ENCODE peak calls at places on chromosome 14, in nine cellular contexts. One of them, this sample, is unnamed.

GRCh38 chr14:24461336-24461735 is 18.8 kb upstream of the SDR39U1 start:
- DNase-seq in stromal cell of bone marrow: no peak
- DNase-seq in body of pancreas: no peak
- DNase-seq in stimulated activated CD4-positive, alpha-beta T cell treated with anti-CD3 and anti-CD28 coated beads, Interleukin-1b, Interleukin-23, amount 100 ng/mL, for 4 hours: no peak
- DNase-seq in choroid plexus epithelial cell: no peak
- DNase-seq in progenitor cell of endocrine pancreas: no peak
- DNase-seq in activated CD4-positive, alpha-beta T cell treated with anti-CD3 and anti-CD28 coated beads, Interleukin-2, amount 50 U/mL, for 4 hours: no peak
- DNase-seq in H9: no peak
- DNase-seq in substantia nigra: no peak
- DNase-seq in this sample: no peak

GRCh38 chr14:55333785-55334485 is 62.7 kb downstream of the FBXO34 start:
- DNase-seq in stromal cell of bone marrow: no peak
- DNase-seq in body of pancreas: no peak
- DNase-seq in stimulated activated CD4-positive, alpha-beta T cell treated with anti-CD3 and anti-CD28 coated beads, Interleukin-1b, Interleukin-23, amount 100 ng/mL, for 4 hours: no peak
- DNase-seq in choroid plexus epithelial cell: peak
- DNase-seq in progenitor cell of endocrine pancreas: no peak
- DNase-seq in activated CD4-positive, alpha-beta T cell treated with anti-CD3 and anti-CD28 coated beads, Interleukin-2, amount 50 U/mL, for 4 hours: no peak
- DNase-seq in H9: no peak
- DNase-seq in substantia nigra: no peak
- DNase-seq in this sample: no peak

GRCh38 chr14:32453857-32454810 is 125.0 kb downstream of the AKAP6 start:
- DNase-seq in stromal cell of bone marrow: no peak
- DNase-seq in body of pancreas: no peak
- DNase-seq in stimulated activated CD4-positive, alpha-beta T cell treated with anti-CD3 and anti-CD28 coated beads, Interleukin-1b, Interleukin-23, amount 100 ng/mL, for 4 hours: no peak
- DNase-seq in choroid plexus epithelial cell: peak
- DNase-seq in progenitor cell of endocrine pancreas: no peak
- DNase-seq in activated CD4-positive, alpha-beta T cell treated with anti-CD3 and anti-CD28 coated beads, Interleukin-2, amount 50 U/mL, for 4 hours: no peak
- DNase-seq in H9: no peak
- DNase-seq in substantia nigra: no peak
- DNase-seq in this sample: no peak

GRCh38 chr14:68325267-68325807 is 467.5 kb downstream of the ZFP36L1 start:
- DNase-seq in stromal cell of bone marrow: no peak
- DNase-seq in body of pancreas: no peak
- DNase-seq in stimulated activated CD4-positive, alpha-beta T cell treated with anti-CD3 and anti-CD28 coated beads, Interleukin-1b, Interleukin-23, amount 100 ng/mL, for 4 hours: no peak
- DNase-seq in choroid plexus epithelial cell: no peak
- DNase-seq in progenitor cell of endocrine pancreas: no peak
- DNase-seq in activated CD4-positive, alpha-beta T cell treated with anti-CD3 and anti-CD28 coated beads, Interleukin-2, amount 50 U/mL, for 4 hours: no peak
- DNase-seq in H9: no peak
- DNase-seq in substantia nigra: no peak
- DNase-seq in this sample: no peak

GRCh38 chr14:104973215-104974145 is 4.7 kb downstream of the AHNAK2 start:
- DNase-seq in stromal cell of bone marrow: peak
- DNase-seq in body of pancreas: peak
- DNase-seq in stimulated activated CD4-positive, alpha-beta T cell treated with anti-CD3 and anti-CD28 coated beads, Interleukin-1b, Interleukin-23, amount 100 ng/mL, for 4 hours: no peak
- DNase-seq in choroid plexus epithelial cell: peak
- DNase-seq in progenitor cell of endocrine pancreas: no peak
- DNase-seq in activated CD4-positive, alpha-beta T cell treated with anti-CD3 and anti-CD28 coated beads, Interleukin-2, amount 50 U/mL, for 4 hours: no peak
- DNase-seq in H9: peak
- DNase-seq in substantia nigra: peak
- DNase-seq in this sample: peak

GRCh38 chr14:76780875-76781647 is 19.8 kb downstream of the VASH1 start:
- DNase-seq in stromal cell of bone marrow: no peak
- DNase-seq in body of pancreas: no peak
- DNase-seq in stimulated activated CD4-positive, alpha-beta T cell treated with anti-CD3 and anti-CD28 coated beads, Interleukin-1b, Interleukin-23, amount 100 ng/mL, for 4 hours: no peak
- DNase-seq in choroid plexus epithelial cell: no peak
- DNase-seq in progenitor cell of endocrine pancreas: no peak
- DNase-seq in activated CD4-positive, alpha-beta T cell treated with anti-CD3 and anti-CD28 coated beads, Interleukin-2, amount 50 U/mL, for 4 hours: no peak
- DNase-seq in H9: peak
- DNase-seq in substantia nigra: peak
- DNase-seq in this sample: no peak

GRCh38 chr14:74290415-74290814 is 12.3 kb downstream of the ABCD4 start:
- DNase-seq in stromal cell of bone marrow: no peak
- DNase-seq in body of pancreas: no peak
- DNase-seq in stimulated activated CD4-positive, alpha-beta T cell treated with anti-CD3 and anti-CD28 coated beads, Interleukin-1b, Interleukin-23, amount 100 ng/mL, for 4 hours: no peak
- DNase-seq in choroid plexus epithelial cell: peak
- DNase-seq in progenitor cell of endocrine pancreas: no peak
- DNase-seq in activated CD4-positive, alpha-beta T cell treated with anti-CD3 and anti-CD28 coated beads, Interleukin-2, amount 50 U/mL, for 4 hours: no peak
- DNase-seq in H9: no peak
- DNase-seq in substantia nigra: no peak
- DNase-seq in this sample: peak

GRCh38 chr14:97178781-97179180 is 381.6 kb downstream of the VRK1 start:
- DNase-seq in stromal cell of bone marrow: no peak
- DNase-seq in body of pancreas: no peak
- DNase-seq in stimulated activated CD4-positive, alpha-beta T cell treated with anti-CD3 and anti-CD28 coated beads, Interleukin-1b, Interleukin-23, amount 100 ng/mL, for 4 hours: no peak
- DNase-seq in choroid plexus epithelial cell: no peak
- DNase-seq in progenitor cell of endocrine pancreas: no peak
- DNase-seq in activated CD4-positive, alpha-beta T cell treated with anti-CD3 and anti-CD28 coated beads, Interleukin-2, amount 50 U/mL, for 4 hours: no peak
- DNase-seq in H9: no peak
- DNase-seq in substantia nigra: no peak
- DNase-seq in this sample: no peak

GRCh38 chr14:97866664-97867063 is 1069.5 kb downstream of the VRK1 start:
- DNase-seq in stromal cell of bone marrow: no peak
- DNase-seq in body of pancreas: no peak
- DNase-seq in stimulated activated CD4-positive, alpha-beta T cell treated with anti-CD3 and anti-CD28 coated beads, Interleukin-1b, Interleukin-23, amount 100 ng/mL, for 4 hours: no peak
- DNase-seq in choroid plexus epithelial cell: no peak
- DNase-seq in progenitor cell of endocrine pancreas: no peak
- DNase-seq in activated CD4-positive, alpha-beta T cell treated with anti-CD3 and anti-CD28 coated beads, Interleukin-2, amount 50 U/mL, for 4 hours: no peak
- DNase-seq in H9: no peak
- DNase-seq in substantia nigra: no peak
- DNase-seq in this sample: no peak

GRCh38 chr14:102527255-102528232 is 18.0 kb upstream of the ANKRD9 start:
- DNase-seq in stromal cell of bone marrow: no peak
- DNase-seq in body of pancreas: no peak
- DNase-seq in stimulated activated CD4-positive, alpha-beta T cell treated with anti-CD3 and anti-CD28 coated beads, Interleukin-1b, Interleukin-23, amount 100 ng/mL, for 4 hours: no peak
- DNase-seq in choroid plexus epithelial cell: no peak
- DNase-seq in progenitor cell of endocrine pancreas: no peak
- DNase-seq in activated CD4-positive, alpha-beta T cell treated with anti-CD3 and anti-CD28 coated beads, Interleukin-2, amount 50 U/mL, for 4 hours: no peak
- DNase-seq in H9: no peak
- DNase-seq in substantia nigra: no peak
- DNase-seq in this sample: no peak

GRCh38 chr14:37114039-37114438 is 58.4 kb downstream of the SLC25A21 start:
- DNase-seq in stromal cell of bone marrow: no peak
- DNase-seq in body of pancreas: no peak
- DNase-seq in stimulated activated CD4-positive, alpha-beta T cell treated with anti-CD3 and anti-CD28 coated beads, Interleukin-1b, Interleukin-23, amount 100 ng/mL, for 4 hours: no peak
- DNase-seq in choroid plexus epithelial cell: peak
- DNase-seq in progenitor cell of endocrine pancreas: no peak
- DNase-seq in activated CD4-positive, alpha-beta T cell treated with anti-CD3 and anti-CD28 coated beads, Interleukin-2, amount 50 U/mL, for 4 hours: no peak
- DNase-seq in H9: no peak
- DNase-seq in substantia nigra: no peak
- DNase-seq in this sample: no peak

GRCh38 chr14:102277874-102278630 is 26.9 kb downstream of the MOK start:
- DNase-seq in stromal cell of bone marrow: no peak
- DNase-seq in body of pancreas: no peak
- DNase-seq in stimulated activated CD4-positive, alpha-beta T cell treated with anti-CD3 and anti-CD28 coated beads, Interleukin-1b, Interleukin-23, amount 100 ng/mL, for 4 hours: no peak
- DNase-seq in choroid plexus epithelial cell: no peak
- DNase-seq in progenitor cell of endocrine pancreas: no peak
- DNase-seq in activated CD4-positive, alpha-beta T cell treated with anti-CD3 and anti-CD28 coated beads, Interleukin-2, amount 50 U/mL, for 4 hours: no peak
- DNase-seq in H9: no peak
- DNase-seq in substantia nigra: no peak
- DNase-seq in this sample: no peak

GRCh38 chr14:44564908-44565307 is 57.8 kb upstream of the FSCB start:
- DNase-seq in stromal cell of bone marrow: peak
- DNase-seq in body of pancreas: no peak
- DNase-seq in stimulated activated CD4-positive, alpha-beta T cell treated with anti-CD3 and anti-CD28 coated beads, Interleukin-1b, Interleukin-23, amount 100 ng/mL, for 4 hours: no peak
- DNase-seq in choroid plexus epithelial cell: no peak
- DNase-seq in progenitor cell of endocrine pancreas: no peak
- DNase-seq in activated CD4-positive, alpha-beta T cell treated with anti-CD3 and anti-CD28 coated beads, Interleukin-2, amount 50 U/mL, for 4 hours: no peak
- DNase-seq in H9: no peak
- DNase-seq in substantia nigra: no peak
- DNase-seq in this sample: no peak

GRCh38 chr14:81164167-81164774 is 56.5 kb downstream of the GTF2A1 start:
- DNase-seq in stromal cell of bone marrow: peak
- DNase-seq in body of pancreas: peak
- DNase-seq in stimulated activated CD4-positive, alpha-beta T cell treated with anti-CD3 and anti-CD28 coated beads, Interleukin-1b, Interleukin-23, amount 100 ng/mL, for 4 hours: peak
- DNase-seq in choroid plexus epithelial cell: peak
- DNase-seq in progenitor cell of endocrine pancreas: no peak
- DNase-seq in activated CD4-positive, alpha-beta T cell treated with anti-CD3 and anti-CD28 coated beads, Interleukin-2, amount 50 U/mL, for 4 hours: peak
- DNase-seq in H9: peak
- DNase-seq in substantia nigra: peak
- DNase-seq in this sample: peak

GRCh38 chr14:73752297-73752992 is 38.3 kb upstream of the PNMA1 start:
- DNase-seq in stromal cell of bone marrow: no peak
- DNase-seq in body of pancreas: peak
- DNase-seq in stimulated activated CD4-positive, alpha-beta T cell treated with anti-CD3 and anti-CD28 coated beads, Interleukin-1b, Interleukin-23, amount 100 ng/mL, for 4 hours: no peak
- DNase-seq in choroid plexus epithelial cell: peak
- DNase-seq in progenitor cell of endocrine pancreas: no peak
- DNase-seq in activated CD4-positive, alpha-beta T cell treated with anti-CD3 and anti-CD28 coated beads, Interleukin-2, amount 50 U/mL, for 4 hours: peak
- DNase-seq in H9: peak
- DNase-seq in substantia nigra: peak
- DNase-seq in this sample: peak

GRCh38 chr14:78254911-78255431 is 84.8 kb downstream of the NRXN3 start:
- DNase-seq in stromal cell of bone marrow: peak
- DNase-seq in body of pancreas: peak
- DNase-seq in stimulated activated CD4-positive, alpha-beta T cell treated with anti-CD3 and anti-CD28 coated beads, Interleukin-1b, Interleukin-23, amount 100 ng/mL, for 4 hours: no peak
- DNase-seq in choroid plexus epithelial cell: no peak
- DNase-seq in progenitor cell of endocrine pancreas: no peak
- DNase-seq in activated CD4-positive, alpha-beta T cell treated with anti-CD3 and anti-CD28 coated beads, Interleukin-2, amount 50 U/mL, for 4 hours: no peak
- DNase-seq in H9: no peak
- DNase-seq in substantia nigra: peak
- DNase-seq in this sample: no peak

GRCh38 chr14:30177776-30178175 is 250.1 kb upstream of the PRKD1 start:
- DNase-seq in stromal cell of bone marrow: no peak
- DNase-seq in body of pancreas: no peak
- DNase-seq in stimulated activated CD4-positive, alpha-beta T cell treated with anti-CD3 and anti-CD28 coated beads, Interleukin-1b, Interleukin-23, amount 100 ng/mL, for 4 hours: no peak
- DNase-seq in choroid plexus epithelial cell: no peak
- DNase-seq in progenitor cell of endocrine pancreas: no peak
- DNase-seq in activated CD4-positive, alpha-beta T cell treated with anti-CD3 and anti-CD28 coated beads, Interleukin-2, amount 50 U/mL, for 4 hours: no peak
- DNase-seq in H9: no peak
- DNase-seq in substantia nigra: no peak
- DNase-seq in this sample: no peak

GRCh38 chr14:23439107-23439835 is 3.8 kb upstream of the MYH7 start:
- DNase-seq in stromal cell of bone marrow: no peak
- DNase-seq in body of pancreas: no peak
- DNase-seq in stimulated activated CD4-positive, alpha-beta T cell treated with anti-CD3 and anti-CD28 coated beads, Interleukin-1b, Interleukin-23, amount 100 ng/mL, for 4 hours: no peak
- DNase-seq in choroid plexus epithelial cell: no peak
- DNase-seq in progenitor cell of endocrine pancreas: no peak
- DNase-seq in activated CD4-positive, alpha-beta T cell treated with anti-CD3 and anti-CD28 coated beads, Interleukin-2, amount 50 U/mL, for 4 hours: no peak
- DNase-seq in H9: no peak
- DNase-seq in substantia nigra: no peak
- DNase-seq in this sample: no peak

GRCh38 chr14:64114796-64115195 is 179.4 kb downstream of the ESR2 start:
- DNase-seq in stromal cell of bone marrow: no peak
- DNase-seq in body of pancreas: no peak
- DNase-seq in stimulated activated CD4-positive, alpha-beta T cell treated with anti-CD3 and anti-CD28 coated beads, Interleukin-1b, Interleukin-23, amount 100 ng/mL, for 4 hours: no peak
- DNase-seq in choroid plexus epithelial cell: no peak
- DNase-seq in progenitor cell of endocrine pancreas: no peak
- DNase-seq in activated CD4-positive, alpha-beta T cell treated with anti-CD3 and anti-CD28 coated beads, Interleukin-2, amount 50 U/mL, for 4 hours: no peak
- DNase-seq in H9: no peak
- DNase-seq in substantia nigra: no peak
- DNase-seq in this sample: no peak

GRCh38 chr14:99128185-99128584 is 143.8 kb downstream of the BCL11B start:
- DNase-seq in stromal cell of bone marrow: no peak
- DNase-seq in body of pancreas: no peak
- DNase-seq in stimulated activated CD4-positive, alpha-beta T cell treated with anti-CD3 and anti-CD28 coated beads, Interleukin-1b, Interleukin-23, amount 100 ng/mL, for 4 hours: no peak
- DNase-seq in choroid plexus epithelial cell: no peak
- DNase-seq in progenitor cell of endocrine pancreas: no peak
- DNase-seq in activated CD4-positive, alpha-beta T cell treated with anti-CD3 and anti-CD28 coated beads, Interleukin-2, amount 50 U/mL, for 4 hours: no peak
- DNase-seq in H9: no peak
- DNase-seq in substantia nigra: no peak
- DNase-seq in this sample: no peak

GRCh38 chr14:58535084-58535483 is 102.7 kb upstream of the DACT1 start:
- DNase-seq in stromal cell of bone marrow: no peak
- DNase-seq in body of pancreas: no peak
- DNase-seq in stimulated activated CD4-positive, alpha-beta T cell treated with anti-CD3 and anti-CD28 coated beads, Interleukin-1b, Interleukin-23, amount 100 ng/mL, for 4 hours: no peak
- DNase-seq in choroid plexus epithelial cell: peak
- DNase-seq in progenitor cell of endocrine pancreas: no peak
- DNase-seq in activated CD4-positive, alpha-beta T cell treated with anti-CD3 and anti-CD28 coated beads, Interleukin-2, amount 50 U/mL, for 4 hours: no peak
- DNase-seq in H9: no peak
- DNase-seq in substantia nigra: no peak
- DNase-seq in this sample: no peak

GRCh38 chr14:67263499-67264149 is 22.4 kb downstream of the PALS1 start:
- DNase-seq in stromal cell of bone marrow: no peak
- DNase-seq in body of pancreas: no peak
- DNase-seq in stimulated activated CD4-positive, alpha-beta T cell treated with anti-CD3 and anti-CD28 coated beads, Interleukin-1b, Interleukin-23, amount 100 ng/mL, for 4 hours: no peak
- DNase-seq in choroid plexus epithelial cell: peak
- DNase-seq in progenitor cell of endocrine pancreas: no peak
- DNase-seq in activated CD4-positive, alpha-beta T cell treated with anti-CD3 and anti-CD28 coated beads, Interleukin-2, amount 50 U/mL, for 4 hours: no peak
- DNase-seq in H9: no peak
- DNase-seq in substantia nigra: no peak
- DNase-seq in this sample: no peak

GRCh38 chr14:20455355-20456300 is 602 bp downstream of the APEX1 start:
- DNase-seq in stromal cell of bone marrow: peak
- DNase-seq in body of pancreas: no peak
- DNase-seq in stimulated activated CD4-positive, alpha-beta T cell treated with anti-CD3 and anti-CD28 coated beads, Interleukin-1b, Interleukin-23, amount 100 ng/mL, for 4 hours: no peak
- DNase-seq in choroid plexus epithelial cell: peak
- DNase-seq in progenitor cell of endocrine pancreas: peak
- DNase-seq in activated CD4-positive, alpha-beta T cell treated with anti-CD3 and anti-CD28 coated beads, Interleukin-2, amount 50 U/mL, for 4 hours: peak
- DNase-seq in H9: no peak
- DNase-seq in substantia nigra: no peak
- DNase-seq in this sample: no peak

This sample was measured in ELF-1.